ENCODE peak calls at places on chromosomes 5 and 9, in seven cellular contexts. Y is AG04450, L is cardiac muscle cell, K is HL-60, C is astrocyte, V is testis, D is fibroblast of lung. S is an unnamed sample.

GRCh38 chr5:29175774-29176173 is 2017.7 kb upstream of the CDH6 start:
- DNase-seq in D (no peak), K (no peak), Y (no peak), L (no peak), V (no peak), C (no peak), S (no peak)

GRCh38 chr9:17191095-17191494 is 56.3 kb downstream of the CNTLN start:
- DNase-seq in D (peak; percentile 10), K (no peak), L (peak; percentile 60), C (peak; percentile 16), Y (no peak), V (no peak), S (no peak)

GRCh38 chr5:5767286-5767928 is 344.9 kb downstream of the ICE1 start:
- DNase-seq in K (no peak), V (peak; percentile 17), L (no peak), C (no peak), Y (no peak), D (no peak), S (no peak)

GRCh38 chr5:71483355-71483754 is 27.9 kb downstream of the BDP1 start:
- DNase-seq in C (peak; percentile 89), L (peak; percentile 48), K (no peak), Y (peak; percentile 62), V (no peak), D (peak; percentile 91), S (peak; percentile 73)

GRCh38 chr9:89497978-89498844 is at the start of gene SEMA4D:
- DNase-seq in C (no peak), K (peak; percentile 90), D (peak; percentile 36), Y (peak; percentile 6), L (peak; percentile 66), V (peak; percentile 92), S (no peak)

GRCh38 chr9:350354-350753 is 135.7 kb downstream of the DOCK8 start:
- DNase-seq in C (no peak), V (no peak), Y (no peak), L (no peak), K (no peak), D (no peak), S (no peak)

GRCh38 chr5:149802008-149802407 is 71.9 kb downstream of the PPARGC1B start:
- DNase-seq in V (no peak), L (no peak), D (no peak), K (no peak), C (no peak), Y (no peak), S (no peak)

GRCh38 chr5:141437208-141437607 is 6.9 kb downstream of the PCDHGA12 start:
- DNase-seq in Y (no peak), C (no peak), D (peak; percentile 27), L (no peak), V (no peak), K (no peak), S (no peak)

GRCh38 chr9:111180801-111181200 is 142.5 kb upstream of the LPAR1 start:
- DNase-seq in L (no peak), D (no peak), K (no peak), Y (no peak), V (no peak), C (no peak), S (no peak)

GRCh38 chr5:95701074-95701473 is 18.3 kb upstream of the SPATA9 start:
- DNase-seq in V (no peak), C (no peak), L (no peak), K (no peak), Y (no peak), D (peak; percentile 7), S (no peak)

GRCh38 chr5:124740991-124741583 is 5.4 kb downstream of the ZNF608 start:
- DNase-seq in K (no peak), V (no peak), Y (no peak), D (peak; percentile 90), L (no peak), C (peak; percentile 91), S (no peak)

DNA sequence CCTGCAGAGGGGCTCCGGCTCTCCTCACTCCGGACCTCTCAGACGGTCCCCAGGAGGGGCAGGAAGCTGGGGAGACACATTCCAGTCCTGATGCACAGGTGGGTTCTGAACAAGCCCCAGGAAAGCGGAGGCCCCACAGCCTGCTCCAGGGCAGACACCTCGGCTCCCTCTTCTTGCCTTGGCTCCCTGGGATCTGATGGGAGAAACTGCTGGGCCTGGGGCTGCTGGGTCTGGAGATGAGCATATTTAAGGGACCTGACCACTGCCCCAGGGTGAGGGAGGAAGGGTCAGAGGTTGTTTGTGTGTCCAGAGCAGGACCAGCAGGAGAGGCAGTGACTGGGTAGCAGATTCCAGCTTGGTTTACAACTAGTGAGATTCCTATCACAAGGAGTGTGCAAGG is 1.2 kb downstream of the CORO2A start:
- DNase-seq in C (no peak), L (no peak), Y (no peak), K (no peak), V (no peak), D (no peak), S (no peak)
- H3K4me3 ChIP-seq in C (no peak overlapping the region), L (no peak overlapping the region), Y (no peak overlapping the region), K (peak overlapping the region; percentile 85), V (peak overlapping the region; percentile 73), D (no peak overlapping the region), S (no peak overlapping the region)

DNA sequence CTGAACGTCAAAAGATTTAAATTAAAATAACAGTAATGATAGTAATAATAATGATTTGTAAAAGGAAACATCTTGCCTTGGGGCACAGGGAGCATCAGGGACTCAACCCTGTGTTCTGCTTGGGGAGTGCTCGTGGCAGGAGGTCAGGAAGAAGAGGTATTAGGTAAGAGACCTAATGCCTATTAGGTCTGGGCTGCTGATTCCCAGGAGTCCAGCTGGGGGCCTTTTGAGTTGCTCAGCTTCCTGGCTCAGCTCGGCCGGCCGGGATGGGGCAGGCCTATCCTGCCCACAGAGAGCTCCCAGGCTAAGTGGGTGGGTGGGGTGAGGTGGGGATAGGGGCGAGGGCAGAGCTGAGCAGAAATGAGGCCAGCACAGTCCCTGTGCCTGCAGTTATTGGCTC is 17.5 kb downstream of the LMX1B start:
- DNase-seq in L (peak; percentile 17), K (no peak), C (no peak), V (no peak), D (no peak), Y (no peak), S (no peak)
- TF ChIP-seq CTCF in L (no peak), K (no peak), C (no peak), V (no peak), D (no peak), Y (no peak), S (no peak)

GRCh38 chr5:35956429-35956828 is 18.0 kb upstream of the CAPSL start:
- DNase-seq in K (no peak), C (no peak), Y (no peak), V (no peak), D (no peak), L (no peak), S (no peak)
- H3K27me3 ChIP-seq in K (no peaks in the 10 kb centered on the region), C (no peaks in the 10 kb centered on the region), Y (peaks cover 3% of the 10 kb centered on the region), V (no peaks in the 10 kb centered on the region), D (peaks cover 11% of the 10 kb centered on the region), L (no peaks in the 10 kb centered on the region), S (no peaks in the 10 kb centered on the region)

GRCh38 chr9:132141364-132141947 is 20.4 kb upstream of the NTNG2 start:
- DNase-seq in D (peak; percentile 25), Y (no peak), K (peak; percentile 15), C (peak; percentile 12), V (no peak), L (peak; percentile 40), S (no peak)
- H3K4me3 ChIP-seq in D (no peak overlapping the region), Y (no peak overlapping the region), K (peak overlapping the region; percentile 6), C (peak overlapping the region; percentile 29), V (no peak overlapping the region), L (peak overlapping the region; percentile 5), S (no peak overlapping the region)

DNA sequence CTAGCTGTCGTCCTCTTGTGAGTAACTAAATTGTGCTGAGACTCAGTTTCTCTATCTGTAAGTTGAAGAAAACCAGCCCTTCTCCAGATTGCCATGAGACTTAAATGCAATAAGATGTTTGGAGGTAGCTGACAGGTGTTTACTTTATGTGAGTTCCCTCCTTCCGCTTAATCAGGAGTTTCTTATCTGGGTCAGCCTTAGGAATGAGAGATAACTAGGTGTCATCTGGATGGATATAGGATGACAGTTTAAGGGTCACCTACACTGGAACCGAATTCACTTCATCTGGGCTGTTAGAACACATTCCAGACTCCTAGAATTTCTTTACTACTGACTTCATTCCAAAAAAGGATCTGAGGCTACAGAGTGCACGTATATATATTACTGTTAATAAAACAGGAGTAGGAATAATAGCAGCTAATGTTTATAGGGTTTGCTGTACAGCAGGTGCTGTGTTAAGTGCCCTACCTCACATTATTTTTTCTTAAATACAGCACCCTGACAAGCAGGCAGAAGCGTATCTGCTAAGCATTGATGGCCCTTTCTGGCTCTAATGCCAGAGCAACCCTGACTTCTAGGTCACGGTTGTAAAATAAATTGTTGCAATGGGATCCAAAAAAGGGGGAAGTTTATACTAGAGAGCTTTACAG is 30.0 kb upstream of the CPEB4 start:
- DNase-seq in L (no peak), K (no peak), D (no peak), V (no peak), C (no peak), Y (no peak), S (no peak)
- TF ChIP-seq CTCF in L (no peak), K (no peak), D (no peak), V (no peak), C (no peak), Y (no peak), S (no peak)

S was measured in kidney epithelial cell.